ENCODE peak calls at places on chromosomes 13 and 19, in four cellular contexts. One of them, this sample, is unnamed.

GRCh38 chr13:51808811-51809210 is 4.8 kb upstream of the DHRS12 start:
- DNase-seq in HepG2: no peak
- DNase-seq in K562: no peak
- DNase-seq in GM12878: no peak
- DNase-seq in this sample: no peak

GRCh38 chr13:97221491-97221890 is 642 bp upstream of the MBNL2 start:
- DNase-seq in HepG2: no peak
- DNase-seq in K562: no peak
- DNase-seq in GM12878: no peak
- DNase-seq in this sample: no peak

GRCh38 chr13:22801402-22802003 is 379.3 kb upstream of the SGCG start:
- DNase-seq in HepG2: peak
- DNase-seq in K562: no peak
- DNase-seq in GM12878: no peak
- DNase-seq in this sample: no peak

GRCh38 chr13:66659291-66660012 is 570.7 kb downstream of the PCDH9 start:
- DNase-seq in HepG2: no peak
- DNase-seq in K562: no peak
- DNase-seq in GM12878: no peak
- DNase-seq in this sample: no peak

GRCh38 chr13:92158335-92158734 is 759.9 kb downstream of the GPC5 start:
- DNase-seq in HepG2: no peak
- DNase-seq in K562: no peak
- DNase-seq in GM12878: no peak
- DNase-seq in this sample: no peak

GRCh38 chr13:114225610-114226009 is 9.1 kb upstream of the CDC16 start:
- DNase-seq in HepG2: no peak
- DNase-seq in K562: no peak
- DNase-seq in GM12878: no peak
- DNase-seq in this sample: no peak

GRCh38 chr13:110495881-110496280 is 65.6 kb downstream of the RAB20 start:
- DNase-seq in HepG2: no peak
- DNase-seq in K562: no peak
- DNase-seq in GM12878: no peak
- DNase-seq in this sample: no peak

GRCh38 chr19:28934626-28935025 is 278.3 kb downstream of the UQCRFS1 start:
- DNase-seq in HepG2: no peak
- DNase-seq in K562: no peak
- DNase-seq in GM12878: no peak
- DNase-seq in this sample: no peak

GRCh38 chr19:42250666-42251531 is 4.0 kb downstream of the ERF start:
- DNase-seq in HepG2: no peak
- DNase-seq in K562: no peak
- DNase-seq in GM12878: no peak
- DNase-seq in this sample: no peak

GRCh38 chr19:17302391-17303166 is 646 bp downstream of the ABHD8 start:
- DNase-seq in HepG2: no peak
- DNase-seq in K562: no peak
- DNase-seq in GM12878: no peak
- DNase-seq in this sample: no peak

GRCh38 chr19:33631628-33631995 is 9.9 kb downstream of the CHST8 start:
- DNase-seq in HepG2: no peak
- DNase-seq in K562: no peak
- DNase-seq in GM12878: no peak
- DNase-seq in this sample: no peak

GRCh38 chr13:83895994-83896580 is 13.8 kb upstream of the SLITRK1 start:
- DNase-seq in HepG2: no peak
- DNase-seq in K562: no peak
- DNase-seq in GM12878: no peak
- DNase-seq in this sample: no peak

GRCh38 chr19:52687658-52688057 is 47.2 kb downstream of the ZNF611 start:
- DNase-seq in HepG2: no peak
- DNase-seq in K562: no peak
- DNase-seq in GM12878: no peak
- DNase-seq in this sample: no peak

GRCh38 chr19:17873661-17874422 is 2.1 kb downstream of the SLC5A5 start:
- DNase-seq in HepG2: no peak
- DNase-seq in K562: peak
- DNase-seq in GM12878: no peak
- DNase-seq in this sample: peak

GRCh38 chr13:37667631-37668161 is 69.1 kb upstream of the POSTN start:
- DNase-seq in HepG2: no peak
- DNase-seq in K562: no peak
- DNase-seq in GM12878: no peak
- DNase-seq in this sample: no peak

GRCh38 chr19:40553885-40554857 is 22.5 kb upstream of the SHKBP1 start:
- DNase-seq in HepG2: no peak
- DNase-seq in K562: no peak
- DNase-seq in GM12878: no peak
- DNase-seq in this sample: no peak

GRCh38 chr13:110309661-110310524 is 2.8 kb downstream of the COL4A2 start:
- DNase-seq in HepG2: no peak
- DNase-seq in K562: no peak
- DNase-seq in GM12878: no peak
- DNase-seq in this sample: no peak

GRCh38 chr13:60379837-60380236 is 17.2 kb upstream of the TDRD3 start:
- DNase-seq in HepG2: no peak
- DNase-seq in K562: peak
- DNase-seq in GM12878: no peak
- DNase-seq in this sample: no peak

GRCh38 chr19:3275068-3275582 is 50.7 kb downstream of the CELF5 start:
- DNase-seq in HepG2: peak
- DNase-seq in K562: peak
- DNase-seq in GM12878: no peak
- DNase-seq in this sample: peak

GRCh38 chr13:24127116-24127631 is 33.3 kb upstream of the SPATA13 start:
- DNase-seq in HepG2: no peak
- DNase-seq in K562: no peak
- DNase-seq in GM12878: peak
- DNase-seq in this sample: no peak

GRCh38 chr19:18046066-18046718 is 38.2 kb downstream of the ARRDC2 start:
- DNase-seq in HepG2: peak
- DNase-seq in K562: peak
- DNase-seq in GM12878: no peak
- DNase-seq in this sample: no peak

GRCh38 chr13:102597029-102598015 is 536 bp downstream of the TPP2 start:
- DNase-seq in HepG2: no peak
- DNase-seq in K562: peak
- DNase-seq in GM12878: no peak
- DNase-seq in this sample: peak

GRCh38 chr13:33352023-33352422 is 66.5 kb upstream of the STARD13 start:
- DNase-seq in HepG2: peak
- DNase-seq in K562: no peak
- DNase-seq in GM12878: no peak
- DNase-seq in this sample: no peak

GRCh38 chr13:26025196-26025595 is 26.6 kb downstream of the SHISA2 start:
- DNase-seq in HepG2: no peak
- DNase-seq in K562: no peak
- DNase-seq in GM12878: no peak
- DNase-seq in this sample: no peak

GRCh38 chr13:99354371-99354951 is 47.3 kb upstream of the GPR183 start:
- DNase-seq in HepG2: no peak
- DNase-seq in K562: no peak
- DNase-seq in GM12878: peak
- DNase-seq in this sample: no peak

GRCh38 chr13:40943073-40943472 is 76.0 kb downstream of the ELF1 start:
- DNase-seq in HepG2: no peak
- DNase-seq in K562: no peak
- DNase-seq in GM12878: no peak
- DNase-seq in this sample: no peak

GRCh38 chr13:51315658-51316057 is 23.8 kb upstream of the SERPINE3 start:
- DNase-seq in HepG2: no peak
- DNase-seq in K562: no peak
- DNase-seq in GM12878: no peak
- DNase-seq in this sample: no peak

GRCh38 chr13:25095862-25096453 is at the start of gene PABPC3:
- DNase-seq in HepG2: no peak
- DNase-seq in K562: no peak
- DNase-seq in GM12878: no peak
- DNase-seq in this sample: no peak

GRCh38 chr13:41756198-41756885 is 204.6 kb downstream of the VWA8 start:
- DNase-seq in HepG2: no peak
- DNase-seq in K562: no peak
- DNase-seq in GM12878: no peak
- DNase-seq in this sample: no peak

GRCh38 chr19:28208745-28209144 is 1004.2 kb downstream of the UQCRFS1 start:
- DNase-seq in HepG2: no peak
- DNase-seq in K562: no peak
- DNase-seq in GM12878: no peak
- DNase-seq in this sample: no peak

GRCh38 chr19:5961969-5962945 is 15.7 kb downstream of the RANBP3 start:
- DNase-seq in HepG2: peak
- DNase-seq in K562: no peak
- DNase-seq in GM12878: no peak
- DNase-seq in this sample: no peak

GRCh38 chr19:47545061-47545948 is 27.6 kb downstream of the ZNF541 start:
- DNase-seq in HepG2: no peak
- DNase-seq in K562: no peak
- DNase-seq in GM12878: no peak
- DNase-seq in this sample: no peak

GRCh38 chr19:47544476-47544875 is 28.5 kb downstream of the ZNF541 start:
- DNase-seq in HepG2: no peak
- DNase-seq in K562: no peak
- DNase-seq in GM12878: no peak
- DNase-seq in this sample: no peak

GRCh38 chr19:47547175-47547574 is 25.8 kb downstream of the ZNF541 start:
- DNase-seq in HepG2: no peak
- DNase-seq in K562: no peak
- DNase-seq in GM12878: no peak
- DNase-seq in this sample: no peak

GRCh38 chr19:47550129-47550528 is 22.8 kb downstream of the ZNF541 start:
- DNase-seq in HepG2: no peak
- DNase-seq in K562: no peak
- DNase-seq in GM12878: no peak
- DNase-seq in this sample: no peak

DNA sequence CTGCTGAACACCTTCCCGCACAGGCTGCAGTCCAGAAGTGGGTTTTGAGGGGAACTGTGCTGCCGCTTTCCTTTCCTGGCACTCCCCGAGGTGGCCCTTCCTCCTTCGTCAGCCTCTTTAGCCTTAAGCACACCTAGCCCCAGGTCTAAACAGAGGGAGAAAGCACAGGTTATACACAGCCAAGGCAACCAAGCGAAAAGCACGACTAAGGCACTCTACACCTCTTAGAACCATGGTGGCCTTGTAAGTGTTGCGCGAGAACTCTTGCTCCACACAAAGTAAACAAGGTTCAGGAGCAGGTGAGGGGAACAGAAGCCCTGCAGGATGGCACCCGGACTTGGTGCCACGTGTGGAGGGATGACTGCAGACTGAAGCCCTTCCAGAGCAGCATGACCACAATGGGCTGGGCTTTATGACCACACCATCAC is 23.6 kb downstream of the ZNF541 start:
- DNase-seq in HepG2: no peak
- DNase-seq in K562: no peak
- DNase-seq in GM12878: no peak
- DNase-seq in this sample: no peak
- TF ChIP-seq TARDBP in HepG2: no peak
- TF ChIP-seq TARDBP in K562: no peak
- TF ChIP-seq TARDBP in GM12878: no peak
- TF ChIP-seq TARDBP in this sample: no peak

GRCh38 chr19:47540748-47541147 is 25.9 kb upstream of the NAPA start:
- DNase-seq in HepG2: peak
- DNase-seq in K562: peak
- DNase-seq in GM12878: no peak
- DNase-seq in this sample: peak
- TF ChIP-seq FOXM1 in HepG2: no peak
- TF ChIP-seq FOXM1 in K562: no peak
- TF ChIP-seq FOXM1 in GM12878: no peak
- TF ChIP-seq FOXM1 in this sample: no peak

DNA sequence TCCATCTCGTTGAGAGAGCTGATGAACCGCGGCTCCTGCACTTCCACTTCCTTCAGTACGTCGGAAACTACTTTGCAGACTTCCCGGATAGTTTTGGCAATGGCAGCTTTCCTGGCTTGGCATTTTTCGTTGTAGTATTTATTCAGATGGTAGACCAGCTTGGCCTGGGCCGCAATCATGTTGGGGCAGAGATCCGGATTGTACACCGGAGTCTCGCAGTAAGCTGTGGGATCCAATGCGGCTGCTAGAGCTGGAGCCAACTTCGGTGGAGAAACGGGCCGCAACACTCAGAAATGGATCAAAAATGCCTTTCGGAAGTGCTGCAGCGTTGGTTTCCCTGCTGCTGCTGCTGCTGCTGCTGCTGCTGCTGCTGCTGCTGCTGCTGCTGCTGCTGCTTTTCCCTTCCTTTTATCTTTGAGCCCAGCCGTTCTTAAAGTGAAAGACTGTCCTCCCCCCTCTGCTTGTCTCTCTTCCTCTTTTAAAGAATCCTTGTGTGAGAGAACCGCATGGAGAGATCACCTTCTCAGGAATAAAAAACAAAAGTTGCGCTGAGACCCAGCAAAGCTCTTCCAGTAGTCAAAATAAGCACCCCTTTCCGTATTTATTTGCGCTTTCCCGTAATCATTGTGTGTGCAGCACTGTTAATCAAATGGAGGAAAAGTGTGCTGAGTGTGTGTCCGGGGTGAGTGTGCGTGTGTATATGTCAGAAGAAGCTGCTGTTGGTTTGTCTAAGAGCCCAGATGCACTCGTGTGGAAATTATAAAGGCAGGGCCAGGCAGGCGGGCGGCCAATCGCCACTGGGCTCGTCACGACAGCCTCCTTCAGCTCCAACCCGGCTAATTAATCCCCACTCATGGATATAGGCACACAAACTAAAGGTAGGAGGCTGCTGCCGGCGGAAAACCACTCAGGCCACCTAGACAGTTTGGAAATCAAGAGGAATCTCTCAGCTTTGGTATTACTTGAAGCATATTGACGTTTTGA is at the start of gene MAB21L1:
- DNase-seq in HepG2: no peak
- DNase-seq in K562: no peak
- DNase-seq in GM12878: no peak
- DNase-seq in this sample: peak
- TF ChIP-seq TARDBP in HepG2: no peak
- TF ChIP-seq TARDBP in K562: no peak
- TF ChIP-seq TARDBP in GM12878: no peak
- TF ChIP-seq TARDBP in this sample: no peak

DNA sequence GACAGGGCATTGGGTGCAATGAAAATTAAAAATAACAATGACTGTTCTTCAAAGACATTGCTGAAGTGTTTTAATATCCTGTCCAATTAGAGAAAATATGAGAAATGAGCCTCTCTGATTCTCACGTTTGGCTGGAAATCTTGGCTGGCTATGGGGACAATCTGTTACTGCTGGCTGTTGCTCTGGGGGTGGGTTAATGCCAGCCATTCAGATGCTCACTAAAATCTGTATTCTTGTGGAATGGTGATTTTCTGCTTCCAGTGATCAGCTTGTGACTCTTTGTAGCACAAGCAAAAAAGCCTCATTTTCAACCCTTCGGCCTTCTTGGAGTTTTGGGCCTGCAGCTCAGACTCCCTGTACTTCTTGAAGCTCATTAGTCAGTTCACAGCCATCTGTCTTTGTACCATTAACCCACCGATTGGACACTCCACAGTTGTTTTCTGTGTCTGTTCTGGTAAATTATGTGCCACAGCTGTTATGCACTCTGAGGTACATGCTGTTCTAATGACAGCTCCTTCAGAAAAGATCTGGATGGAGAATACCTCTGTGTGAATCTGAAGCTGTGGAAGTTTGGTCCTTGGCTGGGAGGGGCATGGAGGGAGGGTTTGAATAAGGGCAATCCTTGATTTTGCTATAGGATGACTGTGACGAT is 310.7 kb downstream of the LMO7 start:
- DNase-seq in HepG2: no peak
- DNase-seq in K562: no peak
- DNase-seq in GM12878: no peak
- DNase-seq in this sample: no peak
- TF ChIP-seq FOXM1 in HepG2: no peak
- TF ChIP-seq FOXM1 in K562: no peak
- TF ChIP-seq FOXM1 in GM12878: no peak
- TF ChIP-seq FOXM1 in this sample: no peak

This sample was measured in HEK293T.